ENCODE peak calls at places on chromosomes 4 and X, in eight cellular contexts. D is tibial artery, B is GM23248, Y is pancreas, Z is adrenal gland, T is neuronal stem cell, F is heart left ventricle, U is hepatocyte. H is an unnamed sample.

GRCh38 chr4:188661502-188661901 is 522.3 kb downstream of the TRIML1 start:
- DNase-seq in D (no peak), B (peak; percentile 4), Y (no peak), Z (no peak), T (no peak), F (no peak), U (no peak), H (no peak)

GRCh38 chr4:13918110-13918509 is 290.6 kb upstream of the BOD1L1 start:
- DNase-seq in D (no peak), B (peak; percentile 99), Y (no peak), Z (peak; percentile 17), T (no peak), F (peak; percentile 13), U (peak; percentile 48), H (no peak)

GRCh38 chrX:129771266-129771995 is 8.3 kb upstream of the SASH3 start:
- DNase-seq in D (no peak), B (no peak), Y (no peak), Z (no peak), T (no peak), F (no peak), U (no peak), H (no peak)

GRCh38 chr4:110636677-110637407 is 14.0 kb upstream of the PITX2 start:
- DNase-seq in D (no peak), B (peak; percentile 90), Y (no peak), Z (peak; percentile 9), T (peak; percentile 63), F (no peak), U (peak; percentile 87), H (no peak)

GRCh38 chrX:134634691-134635090 is 23.6 kb downstream of the PLAC1 start:
- DNase-seq in D (no peak), B (peak; percentile 86), Y (no peak), Z (no peak), T (no peak), F (no peak), U (no peak), H (no peak)

GRCh38 chr4:51855270-51855669 is 12.3 kb downstream of the DCUN1D4 start:
- DNase-seq in D (no peak), B (no peak), Y (no peak), Z (no peak), T (no peak), F (no peak), U (no peak), H (no peak)

GRCh38 chr4:147689062-147689461 is 5.1 kb upstream of the PRMT9 start:
- DNase-seq in D (no peak), B (peak; percentile 13), Y (no peak), Z (no peak), T (no peak), F (no peak), U (no peak), H (no peak)

GRCh38 chrX:55713635-55714034 is 3.9 kb upstream of the RRAGB start:
- DNase-seq in D (no peak), B (no peak), Y (no peak), Z (no peak), T (no peak), F (no peak), U (no peak), H (no peak)

GRCh38 chrX:37594755-37595382 is 23.4 kb downstream of the LANCL3 start:
- DNase-seq in D (no peak), B (no peak), Y (no peak), Z (no peak), T (no peak), F (no peak), U (no peak), H (no peak)
- H3K36me3 ChIP-seq in D (no peaks in the 10 kb centered on the region), B (no peaks in the 10 kb centered on the region), Y (no peaks in the 10 kb centered on the region), Z (no peaks in the 10 kb centered on the region), T (no peaks in the 10 kb centered on the region), F (no peaks in the 10 kb centered on the region), U (no peaks in the 10 kb centered on the region), H (no peaks in the 10 kb centered on the region)

DNA sequence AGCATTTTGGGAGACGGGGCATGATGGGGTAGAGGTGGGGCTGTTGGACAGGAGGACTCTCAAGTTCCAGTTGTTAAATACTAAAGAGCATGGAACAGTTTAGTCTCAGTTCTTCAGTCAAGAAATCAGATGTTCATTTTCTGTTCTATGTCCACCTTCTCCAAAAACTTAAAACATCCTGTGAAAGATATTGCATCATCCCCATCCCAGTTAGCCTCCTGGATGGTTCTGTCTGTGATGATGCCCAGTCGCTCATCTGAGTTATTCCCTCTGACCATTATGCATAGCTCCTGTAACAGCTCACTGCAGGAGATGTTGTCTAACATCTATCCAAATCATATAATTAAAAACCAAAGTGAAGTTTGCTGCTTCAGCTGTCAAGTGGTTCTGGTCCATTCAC is 32.1 kb upstream of the SCML1 start:
- DNase-seq in D (no peak), B (no peak), Y (no peak), Z (no peak), T (no peak), F (no peak), U (no peak), H (no peak)
- H3K4me1 ChIP-seq in D (peaks cover 11% of the 10 kb centered on the region), B (peaks cover 5% of the 10 kb centered on the region), Y (no peaks in the 10 kb centered on the region), Z (no peaks in the 10 kb centered on the region), T (no peaks in the 10 kb centered on the region), F (no peaks in the 10 kb centered on the region), U (no peaks in the 10 kb centered on the region), H (no peaks in the 10 kb centered on the region)

GRCh38 chr4:7804759-7805385 is 134.8 kb downstream of the AFAP1 start:
- DNase-seq in D (peak; percentile 48), B (no peak), Y (no peak), Z (no peak), T (no peak), F (no peak), U (no peak), H (no peak)

GRCh38 chr4:7802093-7802726 is 137.5 kb downstream of the AFAP1 start:
- DNase-seq in D (peak; percentile 86), B (peak; percentile 91), Y (peak; percentile 75), Z (peak; percentile 86), T (peak; percentile 72), F (peak; percentile 82), U (peak; percentile 91), H (peak; percentile 81)

GRCh38 chr4:7803992-7804758 is 135.5 kb downstream of the AFAP1 start:
- DNase-seq in D (peak; percentile 89), B (peak; percentile 84), Y (peak; percentile 85), Z (peak; percentile 85), T (peak; percentile 75), F (peak; percentile 77), U (peak; percentile 89), H (peak; percentile 85)

GRCh38 chr4:7805533-7806079 is 134.1 kb downstream of the AFAP1 start:
- DNase-seq in D (peak; percentile 83), B (peak; percentile 81), Y (peak; percentile 80), Z (no peak), T (no peak), F (no peak), U (peak; percentile 57), H (no peak)

DNA sequence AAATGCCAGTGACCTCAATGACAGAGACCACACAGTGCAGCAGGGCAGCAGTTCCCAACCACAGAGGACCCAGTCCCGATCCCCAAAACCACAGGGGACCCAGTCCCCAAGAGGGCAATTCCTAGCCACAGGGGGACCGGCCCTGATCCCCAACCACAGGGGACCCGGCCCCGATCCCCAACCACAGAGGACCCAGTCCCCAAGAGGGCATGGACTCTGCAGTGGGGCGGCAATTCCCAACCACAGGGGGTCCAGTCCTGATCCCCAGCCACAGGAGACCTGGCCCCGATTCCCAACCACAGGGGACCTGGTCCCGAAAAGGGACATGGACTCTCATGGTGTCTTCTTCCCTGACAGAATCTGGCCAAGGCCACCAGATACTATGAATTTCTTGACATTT is 136.3 kb downstream of the AFAP1 start:
- DNase-seq in D (peak; percentile 57), B (no peak), Y (no peak), Z (no peak), T (no peak), F (no peak), U (no peak), H (no peak)
- H3K36me3 ChIP-seq in D (peaks cover 30% of the 10 kb centered on the region), B (peaks cover 59% of the 10 kb centered on the region), Y (no peaks in the 10 kb centered on the region), Z (no peaks in the 10 kb centered on the region), T (peaks cover 6% of the 10 kb centered on the region), F (no peaks in the 10 kb centered on the region), U (no peaks in the 10 kb centered on the region), H (peaks cover 55% of the 10 kb centered on the region)

DNA sequence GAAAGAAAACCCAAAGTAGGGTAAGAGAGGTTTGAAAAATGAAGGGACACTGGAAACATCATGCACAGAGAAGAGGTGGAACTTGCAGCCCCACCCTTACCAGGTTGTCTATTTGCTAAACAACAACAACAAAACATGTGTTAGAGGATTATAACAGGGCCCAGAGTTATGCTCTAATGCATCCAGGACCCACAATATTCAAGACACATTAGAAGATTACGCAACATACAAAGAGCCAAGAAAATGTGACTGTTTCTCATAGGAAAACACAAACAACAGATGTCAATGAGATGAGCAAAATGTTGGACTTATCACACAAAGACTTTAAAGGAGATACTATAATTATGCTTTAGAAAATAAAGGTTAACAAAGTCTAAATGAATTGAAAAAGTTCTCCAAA is 128.5 kb downstream of the LRBA start:
- DNase-seq in D (no peak), B (peak; percentile 24), Y (no peak), Z (no peak), T (no peak), F (no peak), U (no peak), H (no peak)
- H3K4me1 ChIP-seq in D (no peaks in the 10 kb centered on the region), B (peaks cover 5% of the 10 kb centered on the region), Y (no peaks in the 10 kb centered on the region), Z (peaks cover 11% of the 10 kb centered on the region), T (no peaks in the 10 kb centered on the region), F (no peaks in the 10 kb centered on the region), U (no peaks in the 10 kb centered on the region), H (no peaks in the 10 kb centered on the region)

DNA sequence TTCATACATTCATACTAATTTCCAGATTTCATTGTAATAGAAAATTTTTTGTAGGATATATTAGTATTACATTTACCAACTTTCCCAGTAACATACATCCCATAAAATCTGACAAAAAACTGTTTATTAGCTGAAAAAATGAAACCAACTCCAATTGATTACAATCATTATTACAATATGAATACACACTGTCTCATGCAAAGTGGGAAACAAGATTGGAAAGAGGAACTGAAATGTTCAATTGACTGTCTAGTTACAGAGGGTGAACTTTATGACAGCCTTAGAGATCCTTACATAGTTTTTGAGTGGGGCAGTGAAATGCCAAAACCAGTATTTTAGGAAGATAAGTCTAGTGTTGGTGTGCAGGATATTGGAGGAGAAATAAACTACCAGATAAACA is 2.3 kb upstream of the AMBN start:
- DNase-seq in D (no peak), B (no peak), Y (no peak), Z (no peak), T (no peak), F (no peak), U (no peak), H (no peak)
- H3K36me3 ChIP-seq in D (no peaks in the 10 kb centered on the region), B (no peaks in the 10 kb centered on the region), Y (no peaks in the 10 kb centered on the region), Z (no peaks in the 10 kb centered on the region), T (no peaks in the 10 kb centered on the region), F (no peaks in the 10 kb centered on the region), U (no peaks in the 10 kb centered on the region), H (no peaks in the 10 kb centered on the region)

H was measured in BE2C.